ENCODE peak calls at places on chromosomes 3 and 15, in six cellular contexts. One of them, this sample, is unnamed.

GRCh38 chr15:88080616-88081015 is 175.9 kb downstream of the NTRK3 start:
- DNase-seq in heart right ventricle: no peak
- DNase-seq in hepatocyte: no peak
- DNase-seq in psoas muscle: no peak
- DNase-seq in fibroblast of lung: no peak
- DNase-seq in H1: no peak
- DNase-seq in this sample: no peak

GRCh38 chr3:100936931-100937330 is 56.3 kb downstream of the ABI3BP start:
- DNase-seq in heart right ventricle: no peak
- DNase-seq in hepatocyte: no peak
- DNase-seq in psoas muscle: no peak
- DNase-seq in fibroblast of lung: no peak
- DNase-seq in H1: no peak
- DNase-seq in this sample: no peak

GRCh38 chr15:48102167-48102566 is 18.6 kb upstream of the SLC24A5 start:
- DNase-seq in heart right ventricle: no peak
- DNase-seq in hepatocyte: no peak
- DNase-seq in psoas muscle: no peak
- DNase-seq in fibroblast of lung: peak; percentile 52
- DNase-seq in H1: no peak
- DNase-seq in this sample: no peak

GRCh38 chr15:74804935-74805334 is 7.7 kb upstream of the LMAN1L start:
- DNase-seq in heart right ventricle: no peak
- DNase-seq in hepatocyte: no peak
- DNase-seq in psoas muscle: no peak
- DNase-seq in fibroblast of lung: no peak
- DNase-seq in H1: no peak
- DNase-seq in this sample: no peak

GRCh38 chr3:111369953-111370352 is 172.0 kb upstream of the CD96 start:
- DNase-seq in heart right ventricle: no peak
- DNase-seq in hepatocyte: no peak
- DNase-seq in psoas muscle: no peak
- DNase-seq in fibroblast of lung: peak; percentile 55
- DNase-seq in H1: no peak
- DNase-seq in this sample: no peak

GRCh38 chr3:112858410-112859069 is 11.9 kb upstream of the CD200R1L start:
- DNase-seq in heart right ventricle: no peak
- DNase-seq in hepatocyte: no peak
- DNase-seq in psoas muscle: no peak
- DNase-seq in fibroblast of lung: peak; percentile 71
- DNase-seq in H1: no peak
- DNase-seq in this sample: no peak

GRCh38 chr15:59918994-59919951 is 84.8 kb upstream of the FOXB1 start:
- DNase-seq in heart right ventricle: no peak
- DNase-seq in hepatocyte: peak; percentile 30
- DNase-seq in psoas muscle: no peak
- DNase-seq in fibroblast of lung: peak; percentile 88
- DNase-seq in H1: no peak
- DNase-seq in this sample: peak; percentile 95

GRCh38 chr3:52774901-52775864 is 2.2 kb upstream of the ITIH1 start:
- DNase-seq in heart right ventricle: no peak
- DNase-seq in hepatocyte: peak; percentile 41
- DNase-seq in psoas muscle: no peak
- DNase-seq in fibroblast of lung: no peak
- DNase-seq in H1: no peak
- DNase-seq in this sample: no peak

GRCh38 chr3:55620361-55621025 is 133.4 kb upstream of the WNT5A start:
- DNase-seq in heart right ventricle: no peak
- DNase-seq in hepatocyte: peak; percentile 54
- DNase-seq in psoas muscle: no peak
- DNase-seq in fibroblast of lung: peak; percentile 88
- DNase-seq in H1: no peak
- DNase-seq in this sample: peak; percentile 76

GRCh38 chr3:157104521-157104920 is 55.4 kb downstream of the CCNL1 start:
- DNase-seq in heart right ventricle: no peak
- DNase-seq in hepatocyte: no peak
- DNase-seq in psoas muscle: no peak
- DNase-seq in fibroblast of lung: no peak
- DNase-seq in H1: no peak
- DNase-seq in this sample: no peak

GRCh38 chr3:31132132-31132769 is 237.8 kb upstream of the GADL1 start:
- DNase-seq in heart right ventricle: no peak
- DNase-seq in hepatocyte: peak; percentile 37
- DNase-seq in psoas muscle: no peak
- DNase-seq in fibroblast of lung: peak; percentile 48
- DNase-seq in H1: no peak
- DNase-seq in this sample: no peak

GRCh38 chr15:73922186-73923151 is 3.8 kb upstream of the LOXL1 start:
- DNase-seq in heart right ventricle: peak; percentile 44
- DNase-seq in hepatocyte: peak; percentile 75
- DNase-seq in psoas muscle: no peak
- DNase-seq in fibroblast of lung: peak; percentile 70
- DNase-seq in H1: no peak
- DNase-seq in this sample: no peak

GRCh38 chr15:38531509-38531908 is 33.1 kb downstream of the RASGRP1 start:
- DNase-seq in heart right ventricle: no peak
- DNase-seq in hepatocyte: no peak
- DNase-seq in psoas muscle: no peak
- DNase-seq in fibroblast of lung: peak; percentile 78
- DNase-seq in H1: no peak
- DNase-seq in this sample: peak; percentile 33

GRCh38 chr3:184805351-184806038 is 6.5 kb upstream of the VPS8 start:
- DNase-seq in heart right ventricle: no peak
- DNase-seq in hepatocyte: peak; percentile 51
- DNase-seq in psoas muscle: no peak
- DNase-seq in fibroblast of lung: no peak
- DNase-seq in H1: no peak
- DNase-seq in this sample: no peak

GRCh38 chr3:102006812-102007485 is 157.6 kb downstream of the NFKBIZ start:
- DNase-seq in heart right ventricle: no peak
- DNase-seq in hepatocyte: peak; percentile 43
- DNase-seq in psoas muscle: no peak
- DNase-seq in fibroblast of lung: peak; percentile 98
- DNase-seq in H1: no peak
- DNase-seq in this sample: peak; percentile 88

GRCh38 chr3:72035606-72036005 is 250.7 kb upstream of the PROK2 start:
- DNase-seq in heart right ventricle: no peak
- DNase-seq in hepatocyte: no peak
- DNase-seq in psoas muscle: no peak
- DNase-seq in fibroblast of lung: no peak
- DNase-seq in H1: no peak
- DNase-seq in this sample: no peak

GRCh38 chr3:43584043-43584826 is 37.6 kb downstream of the ANO10 start:
- DNase-seq in heart right ventricle: no peak
- DNase-seq in hepatocyte: no peak
- DNase-seq in psoas muscle: no peak
- DNase-seq in fibroblast of lung: peak; percentile 44
- DNase-seq in H1: no peak
- DNase-seq in this sample: no peak

GRCh38 chr15:51931638-51932037 is 39.9 kb downstream of the LEO1 start:
- DNase-seq in heart right ventricle: no peak
- DNase-seq in hepatocyte: no peak
- DNase-seq in psoas muscle: no peak
- DNase-seq in fibroblast of lung: peak; percentile 29
- DNase-seq in H1: no peak
- DNase-seq in this sample: peak; percentile 78

GRCh38 chr3:188196232-188196990 is 42.5 kb downstream of the LPP start:
- DNase-seq in heart right ventricle: no peak
- DNase-seq in hepatocyte: no peak
- DNase-seq in psoas muscle: no peak
- DNase-seq in fibroblast of lung: peak; percentile 69
- DNase-seq in H1: no peak
- DNase-seq in this sample: no peak

GRCh38 chr3:42663581-42664442 is 10.3 kb downstream of the ZBTB47 start:
- DNase-seq in heart right ventricle: no peak
- DNase-seq in hepatocyte: no peak
- DNase-seq in psoas muscle: no peak
- DNase-seq in fibroblast of lung: no peak
- DNase-seq in H1: no peak
- DNase-seq in this sample: no peak

GRCh38 chr15:62026707-62027565 is 33.3 kb downstream of the VPS13C start:
- DNase-seq in heart right ventricle: no peak
- DNase-seq in hepatocyte: no peak
- DNase-seq in psoas muscle: no peak
- DNase-seq in fibroblast of lung: no peak
- DNase-seq in H1: no peak
- DNase-seq in this sample: no peak

GRCh38 chr15:62027916-62028315 is 32.3 kb downstream of the VPS13C start:
- DNase-seq in heart right ventricle: no peak
- DNase-seq in hepatocyte: no peak
- DNase-seq in psoas muscle: no peak
- DNase-seq in fibroblast of lung: no peak
- DNase-seq in H1: no peak
- DNase-seq in this sample: no peak

GRCh38 chr15:62020576-62021160 is 39.6 kb downstream of the VPS13C start:
- DNase-seq in heart right ventricle: no peak
- DNase-seq in hepatocyte: no peak
- DNase-seq in psoas muscle: no peak
- DNase-seq in fibroblast of lung: peak; percentile 26
- DNase-seq in H1: no peak
- DNase-seq in this sample: peak; percentile 33

GRCh38 chr15:62021991-62022600 is 38.2 kb downstream of the VPS13C start:
- DNase-seq in heart right ventricle: no peak
- DNase-seq in hepatocyte: no peak
- DNase-seq in psoas muscle: no peak
- DNase-seq in fibroblast of lung: no peak
- DNase-seq in H1: no peak
- DNase-seq in this sample: no peak
- TF ChIP-seq CTCF in heart right ventricle: peak; percentile 27
- TF ChIP-seq CTCF in hepatocyte: peak; percentile 15
- TF ChIP-seq CTCF in psoas muscle: no peak
- TF ChIP-seq CTCF in fibroblast of lung: peak; percentile 41
- TF ChIP-seq CTCF in H1: peak; percentile 45
- TF ChIP-seq CTCF in this sample: peak; percentile 47

GRCh38 chr3:169964176-169964575 is 2.4 kb upstream of the SEC62 start:
- DNase-seq in heart right ventricle: no peak
- DNase-seq in hepatocyte: no peak
- DNase-seq in psoas muscle: no peak
- DNase-seq in fibroblast of lung: peak; percentile 77
- DNase-seq in H1: no peak
- DNase-seq in this sample: peak; percentile 10
- H3K27ac ChIP-seq in heart right ventricle: no peak overlapping the region
- H3K27ac ChIP-seq in hepatocyte: no peak overlapping the region
- H3K27ac ChIP-seq in psoas muscle: no peak overlapping the region
- H3K27ac ChIP-seq in fibroblast of lung: no peak overlapping the region
- H3K27ac ChIP-seq in H1: no peak overlapping the region
- H3K27ac ChIP-seq in this sample: no peak overlapping the region

DNA sequence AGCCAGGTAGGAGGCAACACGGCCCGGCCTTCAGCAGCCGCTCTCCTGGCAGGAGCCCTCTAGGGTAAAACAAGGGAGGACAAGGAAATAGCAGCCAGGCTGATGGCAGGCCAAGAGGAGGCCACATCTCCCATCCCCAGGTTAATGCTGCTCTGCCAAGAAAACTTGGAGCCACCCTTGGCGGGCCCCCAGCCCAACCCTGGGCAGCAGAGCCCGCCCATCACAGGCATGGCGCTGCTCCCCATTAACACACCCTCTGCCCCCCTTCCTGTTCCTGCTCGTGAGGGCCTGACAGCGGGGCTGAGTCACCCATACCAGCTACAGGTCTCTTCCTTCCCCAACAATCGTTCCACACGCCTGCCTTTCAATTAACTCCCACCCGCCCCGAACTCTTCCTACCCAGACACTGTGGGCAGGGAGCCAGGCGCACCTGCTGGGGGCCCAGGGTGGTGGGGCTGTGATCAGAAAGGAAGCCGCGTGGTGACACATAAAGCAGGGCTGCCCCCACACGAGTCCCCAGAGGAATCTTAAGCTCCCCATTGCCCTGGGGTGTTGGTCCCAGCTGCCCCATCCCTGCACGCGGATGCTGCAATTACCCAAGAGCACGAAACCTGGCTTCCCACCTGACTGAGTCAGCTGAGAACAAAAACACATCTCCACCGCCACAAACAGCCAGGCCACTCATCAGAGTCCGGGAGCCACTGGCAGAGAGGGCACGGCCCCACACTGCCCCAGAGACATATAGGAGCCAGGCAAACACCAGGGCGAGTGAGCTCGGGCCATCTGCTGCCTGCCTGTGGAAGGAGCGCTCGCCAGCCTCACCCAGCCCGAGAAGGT is at the start of gene C15orf62:
- DNase-seq in heart right ventricle: no peak
- DNase-seq in hepatocyte: peak; percentile 72
- DNase-seq in psoas muscle: peak; percentile 43
- DNase-seq in fibroblast of lung: peak; percentile 71
- DNase-seq in H1: no peak
- DNase-seq in this sample: peak; percentile 93
- H3K4me1 ChIP-seq in heart right ventricle: peaks cover 2% of the 10 kb centered on the region
- H3K4me1 ChIP-seq in hepatocyte: peaks cover 31% of the 10 kb centered on the region
- H3K4me1 ChIP-seq in psoas muscle: peaks cover 6% of the 10 kb centered on the region
- H3K4me1 ChIP-seq in fibroblast of lung: peaks cover 6% of the 10 kb centered on the region
- H3K4me1 ChIP-seq in H1: peaks cover 27% of the 10 kb centered on the region
- H3K4me1 ChIP-seq in this sample: peaks cover 19% of the 10 kb centered on the region

GRCh38 chr3:128847631-128848370 is 31.6 kb upstream of the ACAD9 start:
- DNase-seq in heart right ventricle: no peak
- DNase-seq in hepatocyte: no peak
- DNase-seq in psoas muscle: no peak
- DNase-seq in fibroblast of lung: no peak
- DNase-seq in H1: no peak
- DNase-seq in this sample: no peak

GRCh38 chr3:128846501-128846900 is 32.9 kb upstream of the ACAD9 start:
- DNase-seq in heart right ventricle: no peak
- DNase-seq in hepatocyte: no peak
- DNase-seq in psoas muscle: no peak
- DNase-seq in fibroblast of lung: no peak
- DNase-seq in H1: no peak
- DNase-seq in this sample: no peak

GRCh38 chr3:128851601-128852000 is 27.8 kb upstream of the ACAD9 start:
- DNase-seq in heart right ventricle: no peak
- DNase-seq in hepatocyte: no peak
- DNase-seq in psoas muscle: no peak
- DNase-seq in fibroblast of lung: no peak
- DNase-seq in H1: no peak
- DNase-seq in this sample: no peak

GRCh38 chr3:128850544-128850943 is 28.9 kb upstream of the ACAD9 start:
- DNase-seq in heart right ventricle: no peak
- DNase-seq in hepatocyte: no peak
- DNase-seq in psoas muscle: no peak
- DNase-seq in fibroblast of lung: no peak
- DNase-seq in H1: no peak
- DNase-seq in this sample: no peak

DNA sequence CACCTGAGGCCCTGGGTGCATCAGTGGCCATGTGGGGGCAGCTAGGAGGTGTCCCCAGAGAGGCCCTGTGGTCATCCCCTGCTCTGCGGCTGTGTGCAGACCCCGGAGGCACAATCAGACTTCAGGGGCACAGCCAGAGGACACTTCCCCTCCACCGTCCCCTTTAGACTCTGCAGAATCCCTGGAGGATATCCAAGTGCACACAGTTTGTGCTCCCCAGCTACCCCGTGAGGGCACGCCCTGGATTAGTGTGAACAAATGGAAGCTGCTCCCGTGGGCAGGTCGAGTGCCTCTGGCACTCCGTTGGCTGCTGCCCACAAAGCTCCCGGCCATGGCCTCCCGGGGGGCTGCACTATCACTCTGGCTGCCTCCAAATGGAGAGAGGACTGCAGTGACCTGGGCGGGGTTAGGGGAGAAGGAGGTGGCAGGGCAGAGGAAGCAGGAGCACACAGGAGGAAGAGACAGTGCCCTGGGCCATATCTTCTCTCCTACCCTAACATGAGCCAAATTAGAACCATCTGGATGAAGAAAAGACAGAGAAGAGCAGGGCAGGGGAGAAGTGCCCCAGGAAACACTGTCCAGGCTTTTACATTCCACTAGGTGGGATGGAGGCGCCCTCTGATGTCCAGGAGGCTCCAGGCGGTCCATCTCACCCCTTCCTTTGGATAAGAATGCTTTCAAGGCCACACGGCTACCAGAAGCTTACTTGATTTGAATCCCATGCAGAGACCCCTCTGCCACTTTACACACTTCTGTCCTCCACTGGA is 29.5 kb upstream of the ACAD9 start:
- DNase-seq in heart right ventricle: no peak
- DNase-seq in hepatocyte: no peak
- DNase-seq in psoas muscle: no peak
- DNase-seq in fibroblast of lung: peak; percentile 14
- DNase-seq in H1: no peak
- DNase-seq in this sample: no peak
- TF ChIP-seq CTCF in heart right ventricle: no peak
- TF ChIP-seq CTCF in hepatocyte: no peak
- TF ChIP-seq CTCF in psoas muscle: no peak
- TF ChIP-seq CTCF in fibroblast of lung: no peak
- TF ChIP-seq CTCF in H1: peak; percentile 25
- TF ChIP-seq CTCF in this sample: peak; percentile 43